ENCODE peak calls at places on chromosomes 2 and 18, in nine cellular contexts. U, I, N, E, J, A, D, H and B are unnamed samples.

GRCh38 chr2:101697794-101698418 is 399 bp downstream of the MAP4K4 start:
- DNase-seq in U (no peak), I (no peak), N (no peak), E (peak), J (peak), A (no peak), D (no peak), H (no peak), B (no peak)

GRCh38 chr18:23825496-23825895 is 136.2 kb downstream of the LAMA3 start:
- DNase-seq in U (no peak), I (no peak), N (no peak), E (no peak), J (no peak), A (no peak), D (no peak), H (no peak), B (no peak)

GRCh38 chr2:196955036-196955435 is 28.5 kb upstream of the PGAP1 start:
- DNase-seq in U (no peak), I (no peak), N (no peak), E (no peak), J (no peak), A (no peak), D (peak), H (no peak), B (no peak)

GRCh38 chr18:22337878-22338277 is 79.8 kb downstream of the CTAGE1 start:
- DNase-seq in U (no peak), I (no peak), N (no peak), E (no peak), J (no peak), A (no peak), D (no peak), H (no peak), B (no peak)

GRCh38 chr2:128304715-128305554 is 13.7 kb downstream of the HS6ST1 start:
- DNase-seq in U (no peak), I (no peak), N (no peak), E (no peak), J (peak), A (peak), D (no peak), H (peak), B (no peak)

GRCh38 chr2:184945306-184945705 is 347.0 kb downstream of the ZNF804A start:
- DNase-seq in U (no peak), I (no peak), N (no peak), E (no peak), J (no peak), A (peak), D (no peak), H (no peak), B (no peak)

GRCh38 chr2:183477296-183477695 is 353.1 kb downstream of the NUP35 start:
- DNase-seq in U (no peak), I (no peak), N (no peak), E (no peak), J (no peak), A (no peak), D (no peak), H (no peak), B (no peak)

GRCh38 chr2:236679906-236680305 is 110.3 kb downstream of the ACKR3 start:
- DNase-seq in U (no peak), I (no peak), N (no peak), E (no peak), J (no peak), A (no peak), D (no peak), H (no peak), B (no peak)